ENCODE peak calls at places on chromosomes 3 and 15, in five cellular contexts. G is HT1080, K is left ventricle myocardium superior, D is fibroblast of the aortic adventitia, L is WTC11. C is an unnamed sample.

GRCh38 chr3:16520636-16521579 is 7.4 kb upstream of the RFTN1 start:
- DNase-seq in G (no peak), K (no peak), D (no peak), L (no peak), C (no peak)

GRCh38 chr15:39579487-39580116 is 1.3 kb upstream of the THBS1 start:
- DNase-seq in G (peak), K (peak), D (peak), L (peak), C (no peak)

GRCh38 chr3:73624363-73625123 is at the start of gene PDZRN3:
- DNase-seq in G (no peak), K (peak), D (peak), L (peak), C (no peak)

GRCh38 chr15:79167776-79168175 is 77.2 kb upstream of the RASGRF1 start:
- DNase-seq in G (no peak), K (no peak), D (no peak), L (no peak), C (no peak)

GRCh38 chr3:23743141-23743784 is 62.5 kb upstream of the UBE2E1 start:
- DNase-seq in G (no peak), K (no peak), D (no peak), L (peak), C (no peak)

GRCh38 chr3:161403251-161403650 is 31.9 kb upstream of the SPTSSB start:
- DNase-seq in G (peak), K (no peak), D (no peak), L (no peak), C (no peak)

GRCh38 chr3:14289590-14290453 is 111.2 kb downstream of the LSM3 start:
- DNase-seq in G (peak), K (no peak), D (peak), L (no peak), C (no peak)

GRCh38 chr15:87312221-87312620 is 944.3 kb downstream of the NTRK3 start:
- DNase-seq in G (no peak), K (no peak), D (no peak), L (no peak), C (no peak)

GRCh38 chr3:45236964-45237363 is 10.9 kb upstream of the TMEM158 start:
- DNase-seq in G (peak), K (no peak), D (no peak), L (no peak), C (no peak)

GRCh38 chr3:144079634-144080033 is 108.0 kb downstream of the DIPK2A start:
- DNase-seq in G (no peak), K (no peak), D (no peak), L (no peak), C (no peak)

GRCh38 chr3:63450023-63450422 is 171.9 kb downstream of the SYNPR start:
- DNase-seq in G (no peak), K (no peak), D (peak), L (no peak), C (no peak)

GRCh38 chr3:74309716-74310115 is 304.7 kb downstream of the CNTN3 start:
- DNase-seq in G (no peak), K (no peak), D (no peak), L (no peak), C (no peak)

C was measured in stimulated activated naive CD4-positive, alpha-beta T cell treated with Interleukin-2 at 50 U/mL for 16 hours.